ENCODE peak calls at places on chromosomes 11 and 22, in six cellular contexts. J is mammary epithelial cell, P is K562, I is fibroblast of lung, L is astrocyte, F is mesendoderm. N is an unnamed sample. For H3K36me3 and H3K79me2, the result is how much of the 10 kb centered on the place peaks cover.

GRCh38 chr11:134533511-134533910 is 121.5 kb upstream of the B3GAT1 start:
- DNase-seq in J (no peak), P (no peak), I (no peak), L (no peak), F (no peak), N (no peak)

GRCh38 chr11:107018902-107019493 is 722 bp upstream of the GUCY1A2 start:
- DNase-seq in J (peak), P (peak), I (peak), L (peak), F (peak), N (peak)

GRCh38 chr11:61893981-61894380 is 2.6 kb upstream of the FADS3 start:
- DNase-seq in J (no peak), P (no peak), I (peak), L (peak), F (no peak), N (peak)

GRCh38 chr22:22450343-22450839 is 58.2 kb downstream of the ZNF280B start:
- DNase-seq in J (no peak), P (no peak), I (no peak), L (no peak), F (no peak), N (no peak)

GRCh38 chr11:19181673-19182261 is 20.0 kb downstream of the CSRP3 start:
- DNase-seq in J (no peak), P (no peak), I (no peak), L (no peak), F (no peak), N (no peak)

GRCh38 chr11:44893250-44894216 is 57.1 kb downstream of the TP53I11 start:
- DNase-seq in J (no peak), P (no peak), I (no peak), L (no peak), F (no peak), N (no peak)

GRCh38 chr22:44776535-44777363 is 24.4 kb downstream of the ARHGAP8 start:
- DNase-seq in J (no peak), P (no peak), I (no peak), L (no peak), F (no peak), N (no peak)

GRCh38 chr11:119774180-119774763 is 45.3 kb upstream of the NECTIN1 start:
- DNase-seq in J (peak), P (no peak), I (peak), L (no peak), F (peak), N (peak)

GRCh38 chr11:36513965-36514364 is 3.9 kb upstream of the TRAF6 start:
- DNase-seq in J (no peak), P (no peak), I (no peak), L (no peak), F (no peak), N (peak)

GRCh38 chr22:49031746-49032330 is 795.8 kb downstream of the BRD1 start:
- DNase-seq in J (no peak), P (no peak), I (no peak), L (no peak), F (no peak), N (no peak)

GRCh38 chr11:67050139-67050538 is 6.5 kb upstream of the RHOD start:
- DNase-seq in J (no peak), P (no peak), I (no peak), L (no peak), F (peak), N (no peak)

GRCh38 chr11:68254421-68254820 is 17.4 kb downstream of the C11orf24 start:
- DNase-seq in J (no peak), P (no peak), I (no peak), L (no peak), F (no peak), N (no peak)

GRCh38 chr22:38081941-38082828 is 1.8 kb downstream of the SLC16A8 start:
- DNase-seq in J (no peak), P (no peak), I (no peak), L (no peak), F (no peak), N (no peak)

GRCh38 chr11:125426818-125427528 is 69.1 kb downstream of the FEZ1 start:
- DNase-seq in J (no peak), P (no peak), I (no peak), L (no peak), F (no peak), N (no peak)

GRCh38 chr11:95991101-95991500 is 67.2 kb upstream of the MTMR2 start:
- DNase-seq in J (peak), P (no peak), I (peak), L (no peak), F (no peak), N (peak)

GRCh38 chr11:95485115-95485900 is 254.3 kb upstream of the SESN3 start:
- DNase-seq in J (peak), P (no peak), I (peak), L (peak), F (no peak), N (peak)

GRCh38 chr11:118277312-118277711 is 13.2 kb upstream of the MPZL2 start:
- DNase-seq in J (peak), P (no peak), I (peak), L (peak), F (peak), N (peak)

GRCh38 chr11:62132188-62132587 is 8.4 kb downstream of the INCENP start:
- DNase-seq in J (peak), P (no peak), I (no peak), L (no peak), F (no peak), N (peak)

GRCh38 chr11:122140535-122140934 is 24.5 kb upstream of the BLID start:
- DNase-seq in J (peak), P (no peak), I (peak), L (peak), F (no peak), N (peak)

GRCh38 chr11:111457731-111458368 is 54.3 kb downstream of the BTG4 start:
- DNase-seq in J (no peak), P (no peak), I (no peak), L (no peak), F (no peak), N (no peak)

GRCh38 chr11:68673291-68673930 is 10.9 kb upstream of the GAL start:
- DNase-seq in J (no peak), P (no peak), I (peak), L (peak), F (no peak), N (no peak)

GRCh38 chr11:76208438-76208828 is 2.1 kb upstream of the WNT11 start:
- DNase-seq in J (no peak), P (no peak), I (no peak), L (no peak), F (no peak), N (no peak)

GRCh38 chr22:27474711-27475547 is 326.6 kb downstream of the MN1 start:
- DNase-seq in J (peak), P (no peak), I (peak), L (peak), F (peak), N (peak)

GRCh38 chr11:26599421-26599820 is 27.4 kb upstream of the MUC15 start:
- DNase-seq in J (peak), P (no peak), I (peak), L (peak), F (no peak), N (peak)

GRCh38 chr11:26187639-26188038 is 144.3 kb upstream of the ANO3 start:
- DNase-seq in J (peak), P (no peak), I (peak), L (peak), F (peak), N (peak)

GRCh38 chr11:61747389-61748285 is 4.8 kb upstream of the MYRF start:
- DNase-seq in J (peak), P (peak), I (peak), L (peak), F (peak), N (peak)

GRCh38 chr11:19338375-19338774 is 97.6 kb upstream of the E2F8 start:
- DNase-seq in J (no peak), P (no peak), I (no peak), L (no peak), F (no peak), N (no peak)

GRCh38 chr11:94149435-94149834 is 20.8 kb downstream of the PANX1 start:
- DNase-seq in J (peak), P (no peak), I (peak), L (peak), F (no peak), N (peak)

GRCh38 chr11:32210601-32211000 is 119.7 kb downstream of the RCN1 start:
- DNase-seq in J (peak), P (no peak), I (peak), L (peak), F (no peak), N (peak)

GRCh38 chr11:26583550-26583949 is 11.5 kb upstream of the MUC15 start:
- DNase-seq in J (peak), P (no peak), I (no peak), L (no peak), F (no peak), N (peak)

GRCh38 chr11:93736129-93736528 is 5.2 kb downstream of the TAF1D start:
- DNase-seq in J (no peak), P (no peak), I (no peak), L (no peak), F (no peak), N (peak)

GRCh38 chr22:19139001-19139356 is 5.5 kb downstream of the ESS2 start:
- DNase-seq in J (no peak), P (no peak), I (no peak), L (no peak), F (no peak), N (no peak)

GRCh38 chr11:134098566-134099184 is 29.8 kb downstream of the JAM3 start:
- DNase-seq in J (peak), P (no peak), I (no peak), L (no peak), F (peak), N (no peak)

GRCh38 chr11:95229199-95230053 is 1.6 kb downstream of the SESN3 start:
- DNase-seq in J (peak), P (no peak), I (peak), L (peak), F (no peak), N (peak)

GRCh38 chr11:94873910-94874575 is 99.3 kb downstream of the CWC15 start:
- DNase-seq in J (no peak), P (no peak), I (no peak), L (no peak), F (no peak), N (no peak)

GRCh38 chr22:43883012-43883661 is 8.7 kb downstream of the PNPLA5 start:
- DNase-seq in J (peak), P (peak), I (peak), L (peak), F (peak), N (peak)

GRCh38 chr11:119635041-119635745 is 93.8 kb downstream of the NECTIN1 start:
- DNase-seq in J (no peak), P (no peak), I (peak), L (no peak), F (no peak), N (no peak)

GRCh38 chr11:132904566-132904965 is 627.7 kb downstream of the OPCML start:
- DNase-seq in J (no peak), P (no peak), I (no peak), L (no peak), F (no peak), N (no peak)
- H3K9ac ChIP-seq in J (no peak), P (no peak), I (no peak), L (no peak), F (no peak), N (no peak)

DNA sequence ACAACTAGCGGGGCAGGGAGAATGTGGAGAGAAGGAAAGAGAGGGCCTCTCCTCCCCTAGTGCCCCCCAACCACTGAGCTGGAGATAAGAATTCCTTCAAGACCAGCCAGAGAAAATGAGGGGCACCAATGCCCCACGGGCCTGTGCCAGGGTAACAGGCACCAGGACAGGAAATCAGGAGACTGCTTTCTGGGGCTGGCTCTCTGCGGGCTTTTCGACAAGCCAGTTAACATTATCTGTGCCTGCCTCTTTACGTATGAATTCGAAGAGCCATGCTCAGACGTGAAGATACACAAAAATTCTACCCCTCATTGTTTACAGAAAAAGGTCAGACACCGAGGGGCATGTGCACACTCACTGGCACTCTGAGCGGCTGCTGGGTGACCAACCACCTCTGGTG is 52.1 kb downstream of the MYH9 start:
- DNase-seq in J (no peak), P (no peak), I (no peak), L (no peak), F (no peak), N (no peak)
- H3K36me3 ChIP-seq in J (under half), P (half or more), I (under half), L (half or more), F (under half), N (half or more)

GRCh38 chr22:17948101-17948500 is 76.3 kb downstream of the MICAL3 start:
- DNase-seq in J (no peak), P (no peak), I (no peak), L (no peak), F (no peak), N (no peak)

GRCh38 chr22:17944205-17944725 is 80.1 kb downstream of the MICAL3 start:
- DNase-seq in J (no peak), P (no peak), I (no peak), L (no peak), F (no peak), N (no peak)

GRCh38 chr22:17945156-17945850 is 79.1 kb downstream of the MICAL3 start:
- DNase-seq in J (no peak), P (no peak), I (no peak), L (no peak), F (no peak), N (no peak)

GRCh38 chr22:17945851-17946690 is 78.3 kb downstream of the MICAL3 start:
- DNase-seq in J (no peak), P (no peak), I (no peak), L (no peak), F (peak), N (no peak)

GRCh38 chr22:17946691-17947367 is 77.5 kb downstream of the MICAL3 start:
- DNase-seq in J (peak), P (no peak), I (no peak), L (no peak), F (no peak), N (no peak)
- H3K79me2 ChIP-seq in J (half or more), P (under half), I (under half), L (half or more), F (under half), N (half or more)

DNA sequence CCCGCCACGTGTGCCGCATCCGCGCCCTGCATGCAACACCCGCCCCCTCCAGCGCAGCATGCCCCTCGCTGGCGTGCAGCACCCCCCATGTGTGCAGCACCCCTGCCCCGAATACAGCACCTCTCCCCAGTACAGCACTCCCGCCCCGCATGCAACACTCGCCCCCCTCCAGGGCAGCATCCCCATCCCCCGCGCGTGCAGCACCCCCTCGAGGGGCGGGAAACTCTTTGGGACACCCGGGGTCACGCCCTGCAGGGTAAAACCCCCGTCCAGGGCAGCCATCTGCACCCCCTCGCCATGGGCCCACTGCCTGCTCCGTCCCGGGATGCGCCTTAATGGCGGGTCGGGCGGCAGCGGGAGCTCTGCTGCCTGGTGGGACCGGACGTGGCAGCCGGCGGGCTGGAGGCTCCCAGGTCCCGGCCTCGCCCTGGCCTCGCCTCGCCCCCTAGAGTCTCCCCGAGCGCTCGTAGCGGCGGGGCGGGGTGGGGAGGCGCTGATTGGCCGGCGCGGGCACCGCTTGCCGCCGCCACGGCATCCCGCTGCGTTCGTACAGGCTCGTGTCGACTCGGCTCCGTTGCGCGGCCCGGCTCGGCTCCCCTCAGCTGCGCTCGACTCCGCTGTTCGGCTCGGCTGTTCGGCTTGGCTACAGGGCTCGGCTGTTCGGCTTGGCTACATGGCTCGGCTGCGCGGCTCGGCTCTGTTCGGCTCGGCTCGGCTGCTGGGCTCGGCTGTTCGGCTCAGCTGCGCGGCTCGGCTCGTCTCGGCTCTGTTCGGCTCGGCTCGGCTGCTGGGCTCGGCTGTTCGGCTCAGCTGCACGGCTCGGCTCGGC is 417 bp upstream of the BRSK2 start:
- DNase-seq in J (peak), P (peak), I (peak), L (peak), F (peak), N (peak)
- H3K9ac ChIP-seq in J (no peak), P (no peak), I (peak), L (peak), F (peak), N (peak)

DNA sequence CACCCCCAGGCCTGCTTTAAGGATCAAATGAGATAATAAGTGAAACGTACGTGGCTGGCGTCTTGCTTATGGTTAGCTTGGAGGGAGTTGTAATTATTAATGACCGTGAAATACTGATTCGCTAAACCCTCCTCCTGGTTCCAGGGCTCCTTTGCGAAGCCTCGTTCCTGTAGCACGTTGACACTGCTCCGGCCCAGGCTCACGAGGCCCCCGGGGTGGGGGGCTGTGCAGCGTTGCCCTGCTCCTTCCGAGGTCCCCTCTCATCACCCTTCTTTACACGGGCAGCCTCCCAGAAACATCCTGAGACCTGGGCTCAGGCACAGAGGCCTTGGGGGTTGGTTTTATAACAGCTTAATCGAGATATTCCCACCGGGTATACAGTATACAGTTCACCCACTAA is 9.1 kb downstream of the GRAMD4 start:
- DNase-seq in J (no peak), P (no peak), I (no peak), L (no peak), F (no peak), N (no peak)
- H3K36me3 ChIP-seq in J (under half), P (under half), I (under half), L (under half), F (under half), N (under half)

DNA sequence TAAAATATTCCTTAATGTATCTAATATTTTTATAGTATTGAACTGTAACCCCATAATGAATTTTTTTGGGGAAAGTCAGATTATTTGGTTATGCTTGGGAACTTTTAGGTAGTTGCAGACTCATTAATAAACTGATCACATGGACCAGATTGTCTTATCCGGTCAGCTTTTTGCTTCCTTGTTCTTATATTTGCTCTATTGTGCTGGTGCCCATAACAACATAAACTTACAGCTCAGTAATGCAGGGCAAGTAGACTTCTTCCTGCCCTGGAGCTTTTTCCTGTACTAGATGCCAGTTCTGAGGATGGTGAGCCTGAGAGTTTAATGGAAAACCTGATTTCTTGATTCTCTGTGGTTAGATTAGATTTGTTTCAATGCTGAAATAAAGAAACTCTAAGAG is 53.2 kb downstream of the MTMR3 start:
- DNase-seq in J (no peak), P (no peak), I (no peak), L (no peak), F (no peak), N (no peak)
- H3K79me2 ChIP-seq in J (half or more), P (under half), I (under half), L (half or more), F (under half), N (half or more)

GRCh38 chr11:88304352-88304751 is 33.2 kb downstream of the CTSC start:
- DNase-seq in J (no peak), P (no peak), I (no peak), L (no peak), F (no peak), N (no peak)

GRCh38 chr11:88303037-88303436 is 34.5 kb downstream of the CTSC start:
- DNase-seq in J (no peak), P (no peak), I (no peak), L (no peak), F (no peak), N (no peak)

GRCh38 chr11:88301478-88302140 is 35.9 kb downstream of the CTSC start:
- DNase-seq in J (no peak), P (no peak), I (peak), L (peak), F (no peak), N (no peak)

GRCh38 chr11:88297320-88298263 is 39.9 kb downstream of the CTSC start:
- DNase-seq in J (no peak), P (no peak), I (peak), L (peak), F (peak), N (no peak)

GRCh38 chr11:88300888-88301477 is 36.6 kb downstream of the CTSC start:
- DNase-seq in J (no peak), P (no peak), I (no peak), L (no peak), F (peak), N (no peak)
- H3K9ac ChIP-seq in J (no peak), P (no peak), I (no peak), L (no peak), F (no peak), N (no peak)

DNA sequence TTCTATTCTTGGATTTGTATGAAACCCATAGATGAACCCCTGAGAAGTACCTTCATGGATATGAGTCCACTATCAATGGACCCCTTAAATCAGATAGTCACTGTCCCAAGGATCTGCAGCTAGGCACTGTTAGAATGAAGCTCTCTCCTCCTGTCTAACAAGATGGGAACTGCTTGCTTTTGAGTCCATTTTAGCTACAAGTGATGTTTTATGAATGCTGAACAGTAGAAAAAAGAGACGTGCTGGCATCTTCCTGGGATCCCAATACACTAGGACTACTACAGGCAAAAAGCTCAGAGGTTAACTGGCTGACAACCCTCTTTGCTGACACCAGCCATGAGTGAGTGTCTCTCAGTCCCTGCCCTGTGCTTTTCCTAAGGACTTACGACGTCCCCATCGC is 213.4 kb downstream of the NTM start:
- DNase-seq in J (no peak), P (no peak), I (no peak), L (no peak), F (no peak), N (no peak)
- H3K36me3 ChIP-seq in J (under half), P (under half), I (under half), L (under half), F (under half), N (under half)